ENCODE peak calls at places on chromosomes 13 and 19, in four cellular contexts. U is AG09319, C is astrocyte of the spinal cord, X is tibial nerve. D is an unnamed sample.
A peak's percentile ranks its signal among the peaks of the same experiment; 100 is the strongest.

GRCh38 chr19:18929311-18929710 is 9.8 kb downstream of the DDX49 start:
- DNase-seq in C (no peak), X (no peak), U (no peak), D (no peak)

GRCh38 chr13:95921485-95921884 is 131.7 kb downstream of the UGGT2 start:
- DNase-seq in X (no peak), U (no peak), C (peak; percentile 9), D (no peak)

GRCh38 chr19:17240062-17240854 is 5.5 kb downstream of the NR2F6 start:
- DNase-seq in C (no peak), X (no peak), U (no peak), D (no peak)

GRCh38 chr13:81606074-81606473 is 1265.1 kb upstream of the SPRY2 start:
- DNase-seq in C (no peak), X (no peak), U (no peak), D (no peak)

GRCh38 chr13:83883061-83883523 is 818 bp upstream of the SLITRK1 start:
- DNase-seq in C (no peak), U (no peak), X (no peak), D (no peak)

GRCh38 chr19:23817519-23817918 is 58.8 kb upstream of the ZNF681 start:
- DNase-seq in U (no peak), C (no peak), X (no peak), D (no peak)

GRCh38 chr19:19460258-19460731 is 54.8 kb downstream of the GATAD2A start:
- DNase-seq in X (no peak), C (no peak), U (no peak), D (no peak)

GRCh38 chr19:34184880-34185491 is 12.7 kb downstream of the LSM14A start:
- DNase-seq in U (no peak), X (no peak), C (no peak), D (no peak)

GRCh38 chr19:32599736-32600157 is 18.8 kb downstream of the PDCD5 start:
- DNase-seq in U (peak; percentile 15), X (no peak), C (peak; percentile 71), D (peak; percentile 57)

GRCh38 chr19:36160821-36161596 is 8.8 kb upstream of the COX7A1 start:
- DNase-seq in X (no peak), C (no peak), U (no peak), D (no peak)

GRCh38 chr13:59879281-59879680 is 284.4 kb downstream of the DIAPH3 start:
- DNase-seq in U (no peak), C (no peak), X (no peak), D (no peak)

GRCh38 chr19:13441810-13442512 is 64.3 kb downstream of the CACNA1A start:
- DNase-seq in U (no peak), X (no peak), C (peak; percentile 44), D (peak; percentile 46)

GRCh38 chr13:42924290-42924803 is 67.7 kb downstream of the EPSTI1 start:
- DNase-seq in C (no peak), X (no peak), U (no peak), D (no peak)

GRCh38 chr13:32426981-32427851 is 714 bp downstream of the N4BP2L1 start:
- DNase-seq in X (peak; percentile 20), C (peak; percentile 23), U (no peak), D (peak; percentile 6)

GRCh38 chr19:58398545-58398944 is 3.1 kb downstream of the RNF225 start:
- DNase-seq in U (no peak), C (no peak), X (no peak), D (no peak)

GRCh38 chr19:14118165-14119051 is 846 bp upstream of the PRKACA start:
- DNase-seq in X (peak; percentile 81), U (peak; percentile 65), C (peak; percentile 64), D (no peak)

GRCh38 chr19:15584095-15584494 is 30.9 kb upstream of the CYP4F8 start:
- DNase-seq in C (no peak), U (no peak), X (no peak), D (no peak)

GRCh38 chr13:78657699-78658629 is 991 bp downstream of the OBI1 start:
- DNase-seq in C (peak; percentile 17), X (no peak), U (no peak), D (no peak)

GRCh38 chr19:21463449-21464105 is 41.8 kb upstream of the ZNF429 start:
- DNase-seq in U (no peak), X (no peak), C (peak; percentile 3), D (no peak)

GRCh38 chr19:15213715-15214381 is 13.1 kb upstream of the NOTCH3 start:
- DNase-seq in U (no peak), C (no peak), X (no peak), D (no peak)

GRCh38 chr19:16338470-16339360 is 14.1 kb downstream of the KLF2 start:
- DNase-seq in C (peak; percentile 94), U (peak; percentile 46), X (no peak), D (peak; percentile 57)

GRCh38 chr19:6030214-6030507 is 52.2 kb upstream of the RANBP3 start:
- DNase-seq in C (peak; percentile 35), X (no peak), U (peak; percentile 45), D (no peak)

DNA sequence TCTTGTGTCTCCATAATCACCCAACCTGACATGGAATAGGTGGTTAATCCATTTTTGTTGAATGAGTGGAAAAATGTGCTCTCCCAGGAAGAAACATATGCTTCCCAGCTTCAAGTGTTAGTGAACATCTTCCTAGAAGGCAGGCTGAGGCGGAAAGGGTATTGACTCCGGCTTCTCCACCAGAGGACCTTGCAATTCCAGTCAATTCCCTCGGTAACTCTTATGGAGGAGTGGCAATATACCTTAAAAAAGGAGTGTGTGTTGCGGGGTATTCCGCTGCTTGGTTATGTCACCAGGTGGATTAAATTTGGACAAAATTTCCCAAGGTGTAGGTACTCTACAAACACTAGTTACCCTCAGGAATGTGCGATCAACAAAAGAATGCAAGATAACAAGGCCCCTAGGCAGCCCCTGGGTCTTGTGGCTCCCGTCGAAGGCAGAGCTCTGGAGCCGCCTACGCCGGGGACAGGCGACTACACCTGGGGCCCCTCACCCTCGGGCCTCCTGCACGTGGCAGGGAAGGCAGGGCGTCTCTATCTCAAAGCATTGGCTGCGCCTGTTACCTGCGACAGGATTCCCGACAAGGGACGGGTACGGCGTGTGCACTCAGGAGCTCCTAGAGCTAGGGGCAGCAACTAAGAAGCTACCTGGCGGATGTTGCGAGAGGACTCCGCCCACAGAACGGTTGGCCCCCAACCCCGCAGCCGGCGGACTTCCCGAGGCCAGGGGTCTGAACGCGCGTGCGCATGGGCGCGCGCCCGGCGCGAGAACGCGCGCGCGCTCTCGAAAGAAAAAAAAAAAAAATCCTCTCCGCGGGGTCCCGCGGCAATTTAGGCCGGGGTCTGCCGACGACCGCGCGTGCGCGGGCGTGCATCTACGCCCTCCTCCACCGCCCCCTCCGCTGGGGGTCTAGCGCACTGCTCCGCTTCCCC is at the start of gene WDR87:
- DNase-seq in X (no peak), C (peak; percentile 21), U (no peak), D (peak; percentile 77)
- TF ChIP-seq CTCF in X (no peak), C (peak; percentile 16), U (no peak), D (no peak)

DNA sequence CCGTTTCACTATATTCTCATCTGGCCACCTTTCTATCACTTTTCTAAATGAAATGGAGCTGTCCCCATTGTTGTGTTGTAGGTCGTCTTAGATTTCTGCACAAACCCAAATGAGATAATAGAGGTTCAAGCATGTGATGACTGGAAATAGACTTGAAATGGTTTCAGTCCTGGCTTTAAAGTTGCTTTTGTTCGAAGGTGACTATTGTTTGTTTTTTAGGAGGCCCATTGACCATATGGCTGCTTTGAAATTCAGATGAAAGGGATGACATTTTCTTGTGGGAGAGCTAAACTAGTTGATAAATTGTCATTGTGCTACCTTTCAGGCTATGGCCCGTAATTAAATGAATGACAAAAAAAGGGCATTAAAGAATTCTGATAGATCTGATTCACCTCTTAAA is 583.7 kb downstream of the GPC6 start:
- DNase-seq in U (no peak), X (no peak), C (no peak), D (no peak)
- TF ChIP-seq CTCF in U (no peak), X (no peak), C (no peak), D (no peak)

GRCh38 chr19:1656988-1657536 is 4.6 kb upstream of the TCF3 start:
- DNase-seq in X (no peak), C (no peak), U (no peak), D (no peak)

GRCh38 chr19:1655131-1655981 is 2.9 kb upstream of the TCF3 start:
- DNase-seq in C (no peak), X (no peak), U (no peak), D (peak; percentile 78)

GRCh38 chr19:1658446-1659433 is 6.3 kb upstream of the TCF3 start:
- DNase-seq in X (no peak), U (no peak), C (no peak), D (no peak)

GRCh38 chr19:1655992-1656608 is 3.7 kb upstream of the TCF3 start:
- DNase-seq in X (no peak), U (no peak), C (no peak), D (no peak)

GRCh38 chr19:1657632-1658445 is 5.4 kb upstream of the TCF3 start:
- DNase-seq in C (no peak), U (no peak), X (no peak), D (peak; percentile 90)
- TF ChIP-seq CTCF in C (no peak), U (no peak), X (no peak), D (no peak)

DNA sequence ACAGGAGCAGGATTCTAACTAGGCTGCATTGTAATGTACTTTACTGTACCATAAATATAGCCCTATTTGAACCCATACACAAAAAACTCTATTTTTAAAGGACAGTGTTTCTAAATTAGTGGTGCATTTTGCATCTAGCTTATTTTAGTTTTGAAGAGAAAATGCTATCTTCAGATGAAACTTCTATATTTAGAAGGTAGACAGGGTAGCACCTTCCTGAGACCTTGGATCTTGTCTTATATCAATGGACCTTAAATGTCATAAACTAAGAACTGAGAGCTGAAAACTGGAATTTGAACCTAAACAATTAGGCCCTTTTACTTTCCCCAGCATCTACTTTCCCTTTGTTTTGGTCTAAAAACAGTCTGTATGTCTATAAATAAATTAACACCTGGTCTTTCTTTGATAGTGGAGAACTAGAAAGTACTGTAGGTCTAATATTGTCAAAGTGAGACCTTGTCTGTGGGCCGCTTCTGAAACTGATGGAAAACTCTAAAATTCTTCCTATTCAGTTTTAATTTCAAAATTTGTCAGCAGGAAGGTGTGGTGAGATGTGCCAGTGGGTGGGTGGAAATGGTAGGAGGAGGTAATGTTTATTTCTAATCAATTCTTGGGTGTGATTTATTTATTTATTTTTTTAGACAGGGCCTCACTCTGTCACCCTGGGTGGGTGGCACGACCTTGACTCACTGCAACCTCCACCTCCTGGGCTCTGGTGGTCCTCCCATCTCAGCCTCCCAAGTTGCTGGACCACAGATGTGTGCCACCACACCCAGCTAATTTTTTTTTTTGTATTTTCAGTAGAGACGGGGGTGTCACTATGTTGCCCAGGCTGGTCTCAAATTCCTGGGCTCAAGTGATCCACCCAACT is 10.1 kb downstream of the COG3 start:
- DNase-seq in U (no peak), X (no peak), C (no peak), D (no peak)
- TF ChIP-seq CTCF in U (no peak), X (no peak), C (no peak), D (no peak)

GRCh38 chr13:93183302-93183701 is 43.3 kb upstream of the GPC6 start:
- DNase-seq in X (no peak), C (no peak), U (no peak), D (no peak)
- TF ChIP-seq CTCF in X (no peak), C (no peak), U (no peak), D (no peak)

GRCh38 chr13:31409678-31410356 is 210.0 kb downstream of the B3GLCT start:
- DNase-seq in C (peak; percentile 10), U (no peak), X (no peak), D (no peak)
- TF ChIP-seq CTCF in C (peak; percentile 30), U (peak; percentile 24), X (no peak), D (no peak)

GRCh38 chr13:71015021-71015420 is 852.0 kb downstream of the DACH1 start:
- DNase-seq in C (no peak), X (no peak), U (no peak), D (no peak)
- TF ChIP-seq CTCF in C (no peak), X (no peak), U (no peak), D (no peak)